ENCODE peak calls at places on chromosomes 13 and 19, in six cellular contexts. One of them, this sample, is unnamed.

GRCh38 chr13:106867249-106867648 is 299.3 kb upstream of the ARGLU1 start:
- DNase-seq in ELF-1: peak; percentile 17
- DNase-seq in activated CD4-positive, alpha-beta T cell treated with anti-CD3 and anti-CD28 coated beads for 24 hours: no peak
- DNase-seq in GOT3: no peak
- DNase-seq in RCC 7860: no peak
- DNase-seq in effector memory CD4-positive, alpha-beta T cell: no peak
- DNase-seq in this sample: no peak

GRCh38 chr19:10420444-10421239 is at the start of gene PDE4A:
- DNase-seq in GOT3: no peak
- DNase-seq in RCC 7860: no peak
- DNase-seq in ELF-1: peak; percentile 60
- DNase-seq in activated CD4-positive, alpha-beta T cell treated with anti-CD3 and anti-CD28 coated beads for 24 hours: no peak
- DNase-seq in effector memory CD4-positive, alpha-beta T cell: no peak
- DNase-seq in this sample: no peak

GRCh38 chr13:74774252-74774651 is 640.0 kb upstream of the KLF12 start:
- DNase-seq in ELF-1: no peak
- DNase-seq in RCC 7860: no peak
- DNase-seq in effector memory CD4-positive, alpha-beta T cell: no peak
- DNase-seq in activated CD4-positive, alpha-beta T cell treated with anti-CD3 and anti-CD28 coated beads for 24 hours: no peak
- DNase-seq in GOT3: no peak
- DNase-seq in this sample: no peak

GRCh38 chr13:62838891-62839290 is 1423.2 kb upstream of the PCDH20 start:
- DNase-seq in effector memory CD4-positive, alpha-beta T cell: no peak
- DNase-seq in activated CD4-positive, alpha-beta T cell treated with anti-CD3 and anti-CD28 coated beads for 24 hours: no peak
- DNase-seq in RCC 7860: no peak
- DNase-seq in GOT3: no peak
- DNase-seq in ELF-1: no peak
- DNase-seq in this sample: no peak

GRCh38 chr13:111972261-111972780 is 94.6 kb upstream of the SOX1 start:
- DNase-seq in GOT3: no peak
- DNase-seq in activated CD4-positive, alpha-beta T cell treated with anti-CD3 and anti-CD28 coated beads for 24 hours: no peak
- DNase-seq in ELF-1: peak; percentile 41
- DNase-seq in effector memory CD4-positive, alpha-beta T cell: no peak
- DNase-seq in RCC 7860: no peak
- DNase-seq in this sample: no peak

GRCh38 chr13:108560092-108560491 is 69.3 kb upstream of the MYO16 start:
- DNase-seq in activated CD4-positive, alpha-beta T cell treated with anti-CD3 and anti-CD28 coated beads for 24 hours: no peak
- DNase-seq in RCC 7860: no peak
- DNase-seq in GOT3: no peak
- DNase-seq in effector memory CD4-positive, alpha-beta T cell: no peak
- DNase-seq in ELF-1: no peak
- DNase-seq in this sample: no peak

GRCh38 chr19:6161271-6161850 is 25.9 kb downstream of the ACSBG2 start:
- DNase-seq in effector memory CD4-positive, alpha-beta T cell: peak; percentile 39
- DNase-seq in RCC 7860: no peak
- DNase-seq in GOT3: no peak
- DNase-seq in activated CD4-positive, alpha-beta T cell treated with anti-CD3 and anti-CD28 coated beads for 24 hours: peak; percentile 1
- DNase-seq in ELF-1: peak; percentile 98
- DNase-seq in this sample: no peak

GRCh38 chr19:42613666-42614065 is 18.9 kb upstream of the CEACAM8 start:
- DNase-seq in ELF-1: no peak
- DNase-seq in activated CD4-positive, alpha-beta T cell treated with anti-CD3 and anti-CD28 coated beads for 24 hours: no peak
- DNase-seq in RCC 7860: no peak
- DNase-seq in GOT3: no peak
- DNase-seq in effector memory CD4-positive, alpha-beta T cell: no peak
- DNase-seq in this sample: no peak

GRCh38 chr19:18193388-18194207 is 580 bp downstream of the MPV17L2 start:
- DNase-seq in effector memory CD4-positive, alpha-beta T cell: no peak
- DNase-seq in GOT3: no peak
- DNase-seq in RCC 7860: no peak
- DNase-seq in activated CD4-positive, alpha-beta T cell treated with anti-CD3 and anti-CD28 coated beads for 24 hours: no peak
- DNase-seq in ELF-1: peak; percentile 30
- DNase-seq in this sample: no peak

GRCh38 chr19:38093587-38093986 is 130.4 kb downstream of the DPF1 start:
- DNase-seq in activated CD4-positive, alpha-beta T cell treated with anti-CD3 and anti-CD28 coated beads for 24 hours: no peak
- DNase-seq in ELF-1: no peak
- DNase-seq in GOT3: no peak
- DNase-seq in RCC 7860: no peak
- DNase-seq in effector memory CD4-positive, alpha-beta T cell: no peak
- DNase-seq in this sample: peak; percentile 88

GRCh38 chr13:65926750-65927171 is 1303.4 kb downstream of the PCDH9 start:
- DNase-seq in effector memory CD4-positive, alpha-beta T cell: no peak
- DNase-seq in GOT3: no peak
- DNase-seq in RCC 7860: no peak
- DNase-seq in ELF-1: peak; percentile 74
- DNase-seq in activated CD4-positive, alpha-beta T cell treated with anti-CD3 and anti-CD28 coated beads for 24 hours: no peak
- DNase-seq in this sample: no peak

GRCh38 chr19:8490395-8490760 is 12.1 kb downstream of the PRAM1 start:
- DNase-seq in RCC 7860: no peak
- DNase-seq in activated CD4-positive, alpha-beta T cell treated with anti-CD3 and anti-CD28 coated beads for 24 hours: no peak
- DNase-seq in effector memory CD4-positive, alpha-beta T cell: no peak
- DNase-seq in ELF-1: no peak
- DNase-seq in GOT3: no peak
- DNase-seq in this sample: no peak

GRCh38 chr13:96781141-96781540 is 213.1 kb downstream of the OXGR1 start:
- DNase-seq in activated CD4-positive, alpha-beta T cell treated with anti-CD3 and anti-CD28 coated beads for 24 hours: no peak
- DNase-seq in effector memory CD4-positive, alpha-beta T cell: no peak
- DNase-seq in GOT3: no peak
- DNase-seq in ELF-1: no peak
- DNase-seq in RCC 7860: no peak
- DNase-seq in this sample: no peak

GRCh38 chr13:97648171-97648880 is 214.4 kb downstream of the RAP2A start:
- DNase-seq in ELF-1: no peak
- DNase-seq in activated CD4-positive, alpha-beta T cell treated with anti-CD3 and anti-CD28 coated beads for 24 hours: no peak
- DNase-seq in effector memory CD4-positive, alpha-beta T cell: no peak
- DNase-seq in RCC 7860: no peak
- DNase-seq in GOT3: no peak
- DNase-seq in this sample: no peak

GRCh38 chr19:18589380-18590272 is 1.0 kb downstream of the REX1BD start:
- DNase-seq in GOT3: peak; percentile 32
- DNase-seq in ELF-1: peak; percentile 92
- DNase-seq in effector memory CD4-positive, alpha-beta T cell: no peak
- DNase-seq in RCC 7860: peak; percentile 31
- DNase-seq in activated CD4-positive, alpha-beta T cell treated with anti-CD3 and anti-CD28 coated beads for 24 hours: no peak
- DNase-seq in this sample: no peak

GRCh38 chr13:66425741-66426140 is 804.4 kb downstream of the PCDH9 start:
- DNase-seq in GOT3: no peak
- DNase-seq in ELF-1: no peak
- DNase-seq in effector memory CD4-positive, alpha-beta T cell: no peak
- DNase-seq in RCC 7860: no peak
- DNase-seq in activated CD4-positive, alpha-beta T cell treated with anti-CD3 and anti-CD28 coated beads for 24 hours: no peak
- DNase-seq in this sample: no peak

GRCh38 chr13:41012536-41012935 is 6.6 kb downstream of the ELF1 start:
- DNase-seq in effector memory CD4-positive, alpha-beta T cell: no peak
- DNase-seq in activated CD4-positive, alpha-beta T cell treated with anti-CD3 and anti-CD28 coated beads for 24 hours: no peak
- DNase-seq in ELF-1: no peak
- DNase-seq in GOT3: no peak
- DNase-seq in RCC 7860: no peak
- DNase-seq in this sample: no peak

GRCh38 chr13:80463673-80464352 is 122.9 kb upstream of the SPRY2 start:
- DNase-seq in ELF-1: no peak
- DNase-seq in activated CD4-positive, alpha-beta T cell treated with anti-CD3 and anti-CD28 coated beads for 24 hours: no peak
- DNase-seq in RCC 7860: no peak
- DNase-seq in effector memory CD4-positive, alpha-beta T cell: no peak
- DNase-seq in GOT3: no peak
- DNase-seq in this sample: no peak

GRCh38 chr19:11693505-11694499 is 44.9 kb downstream of the ZNF823 start:
- DNase-seq in activated CD4-positive, alpha-beta T cell treated with anti-CD3 and anti-CD28 coated beads for 24 hours: no peak
- DNase-seq in RCC 7860: peak; percentile 75
- DNase-seq in GOT3: no peak
- DNase-seq in effector memory CD4-positive, alpha-beta T cell: no peak
- DNase-seq in ELF-1: peak; percentile 65
- DNase-seq in this sample: no peak

GRCh38 chr13:32811297-32811800 is 204.9 kb upstream of the KL start:
- DNase-seq in GOT3: no peak
- DNase-seq in activated CD4-positive, alpha-beta T cell treated with anti-CD3 and anti-CD28 coated beads for 24 hours: no peak
- DNase-seq in RCC 7860: no peak
- DNase-seq in ELF-1: peak; percentile 58
- DNase-seq in effector memory CD4-positive, alpha-beta T cell: no peak
- DNase-seq in this sample: no peak

GRCh38 chr13:23901365-23901764 is 4.1 kb upstream of the C1QTNF9B start:
- DNase-seq in activated CD4-positive, alpha-beta T cell treated with anti-CD3 and anti-CD28 coated beads for 24 hours: no peak
- DNase-seq in effector memory CD4-positive, alpha-beta T cell: no peak
- DNase-seq in RCC 7860: no peak
- DNase-seq in GOT3: no peak
- DNase-seq in ELF-1: no peak
- DNase-seq in this sample: no peak

GRCh38 chr13:31773538-31773937 is 34.2 kb downstream of the RXFP2 start:
- DNase-seq in ELF-1: no peak
- DNase-seq in effector memory CD4-positive, alpha-beta T cell: no peak
- DNase-seq in GOT3: no peak
- DNase-seq in RCC 7860: no peak
- DNase-seq in activated CD4-positive, alpha-beta T cell treated with anti-CD3 and anti-CD28 coated beads for 24 hours: no peak
- DNase-seq in this sample: no peak